ENCODE peak calls at places on chromosomes 3 and 15, in nine cellular contexts. S, V, E, A, L, U, N, X and D are unnamed samples.

GRCh38 chr15:42198516-42198915 is 9.6 kb downstream of the VPS39 start:
- DNase-seq in S (no peak), V (no peak), E (no peak), A (no peak), L (no peak), U (no peak), N (no peak), X (no peak), D (no peak)

GRCh38 chr15:101153801-101154656 is 97.8 kb downstream of the CHSY1 start:
- DNase-seq in S (no peak), V (no peak), E (no peak), A (no peak), L (no peak), U (no peak), N (no peak), X (no peak), D (no peak)

GRCh38 chr3:56630966-56631365 is 52.1 kb downstream of the TASOR start:
- DNase-seq in S (no peak), V (no peak), E (no peak), A (no peak), L (peak; percentile 2), U (no peak), N (no peak), X (no peak), D (no peak)

GRCh38 chr3:183253961-183254815 is 1.1 kb downstream of the B3GNT5 start:
- DNase-seq in S (no peak), V (no peak), E (no peak), A (peak; percentile 32), L (no peak), U (no peak), N (peak; percentile 84), X (no peak), D (peak; percentile 55)

GRCh38 chr3:54982807-54983206 is 54.9 kb upstream of the LRTM1 start:
- DNase-seq in S (no peak), V (no peak), E (no peak), A (no peak), L (no peak), U (no peak), N (no peak), X (no peak), D (no peak)

GRCh38 chr3:117059990-117060338 is 350.4 kb downstream of the TUSC7 start:
- DNase-seq in S (no peak), V (no peak), E (no peak), A (no peak), L (no peak), U (no peak), N (no peak), X (no peak), D (no peak)

GRCh38 chr15:85407421-85408269 is 27.2 kb downstream of the AKAP13 start:
- DNase-seq in S (no peak), V (no peak), E (no peak), A (peak; percentile 74), L (peak; percentile 56), U (peak; percentile 95), N (no peak), X (no peak), D (peak; percentile 92)

GRCh38 chr3:14296352-14296751 is 106.1 kb upstream of the SLC6A6 start:
- DNase-seq in S (no peak), V (no peak), E (no peak), A (peak; percentile 62), L (no peak), U (no peak), N (no peak), X (no peak), D (no peak)

GRCh38 chr3:40225116-40225515 is 84.4 kb upstream of the EIF1B start:
- DNase-seq in S (no peak), V (no peak), E (no peak), A (no peak), L (no peak), U (no peak), N (no peak), X (no peak), D (no peak)

GRCh38 chr3:43817825-43818224 is 127.1 kb downstream of the ABHD5 start:
- DNase-seq in S (no peak), V (no peak), E (no peak), A (peak; percentile 33), L (no peak), U (peak; percentile 44), N (no peak), X (no peak), D (no peak)

GRCh38 chr3:32472716-32473115 is 29.9 kb downstream of the CMTM6 start:
- DNase-seq in S (no peak), V (no peak), E (no peak), A (no peak), L (no peak), U (no peak), N (no peak), X (no peak), D (peak; percentile 67)

GRCh38 chr3:64214002-64214696 is 11.1 kb downstream of the PRICKLE2 start:
- DNase-seq in S (no peak), V (no peak), E (no peak), A (no peak), L (no peak), U (peak; percentile 67), N (no peak), X (no peak), D (peak; percentile 83)